ENCODE peak calls at places on chromosomes 11 and 22, in five cellular contexts. One of them, this sample, is unnamed.
A peak's percentile ranks its signal among the peaks of the same experiment; 100 is the strongest.

GRCh38 chr11:74592063-74592440 is 330 bp upstream of the POLD3 start:
- ATAC-seq in gastrocnemius medialis: peak; percentile 35
- ATAC-seq in body of pancreas: peak; percentile 58
- ATAC-seq in heart left ventricle: no peak
- ATAC-seq in IMR-90: peak; percentile 47
- ATAC-seq in this sample: peak; percentile 47

GRCh38 chr11:130061017-130061416 is 8.7 kb upstream of the APLP2 start:
- ATAC-seq in gastrocnemius medialis: no peak
- ATAC-seq in body of pancreas: no peak
- ATAC-seq in heart left ventricle: no peak
- ATAC-seq in IMR-90: no peak
- ATAC-seq in this sample: no peak

GRCh38 chr22:27474711-27475547 is 326.6 kb downstream of the MN1 start:
- ATAC-seq in gastrocnemius medialis: peak; percentile 28
- ATAC-seq in body of pancreas: peak; percentile 66
- ATAC-seq in heart left ventricle: no peak
- ATAC-seq in IMR-90: peak; percentile 88
- ATAC-seq in this sample: peak; percentile 76

GRCh38 chr11:47179655-47179991 is 2.9 kb upstream of the ARFGAP2 start:
- ATAC-seq in gastrocnemius medialis: no peak
- ATAC-seq in body of pancreas: no peak
- ATAC-seq in heart left ventricle: no peak
- ATAC-seq in IMR-90: no peak
- ATAC-seq in this sample: no peak

GRCh38 chr22:18157714-18158028 is 7.7 kb downstream of the USP18 start:
- ATAC-seq in gastrocnemius medialis: no peak
- ATAC-seq in body of pancreas: no peak
- ATAC-seq in heart left ventricle: no peak
- ATAC-seq in IMR-90: no peak
- ATAC-seq in this sample: no peak

GRCh38 chr22:25941365-25941960 is 199.5 kb downstream of the MYO18B start:
- ATAC-seq in gastrocnemius medialis: no peak
- ATAC-seq in body of pancreas: no peak
- ATAC-seq in heart left ventricle: no peak
- ATAC-seq in IMR-90: no peak
- ATAC-seq in this sample: no peak

GRCh38 chr11:102172127-102172848 is 62.0 kb downstream of the YAP1 start:
- ATAC-seq in gastrocnemius medialis: peak; percentile 22
- ATAC-seq in body of pancreas: peak; percentile 24
- ATAC-seq in heart left ventricle: no peak
- ATAC-seq in IMR-90: peak; percentile 58
- ATAC-seq in this sample: peak; percentile 48

GRCh38 chr22:36225333-36225922 is 13.9 kb downstream of the APOL2 start:
- ATAC-seq in gastrocnemius medialis: no peak
- ATAC-seq in body of pancreas: no peak
- ATAC-seq in heart left ventricle: no peak
- ATAC-seq in IMR-90: no peak
- ATAC-seq in this sample: no peak

GRCh38 chr11:102487214-102487613 is 34.6 kb upstream of the TMEM123 start:
- ATAC-seq in gastrocnemius medialis: no peak
- ATAC-seq in body of pancreas: no peak
- ATAC-seq in heart left ventricle: no peak
- ATAC-seq in IMR-90: no peak
- ATAC-seq in this sample: no peak

GRCh38 chr11:69044111-69045013 is 4.4 kb upstream of the TPCN2 start:
- ATAC-seq in gastrocnemius medialis: peak; percentile 32
- ATAC-seq in body of pancreas: peak; percentile 47
- ATAC-seq in heart left ventricle: peak; percentile 74
- ATAC-seq in IMR-90: peak; percentile 64
- ATAC-seq in this sample: peak; percentile 29

GRCh38 chr11:132022718-132023117 is 652.3 kb downstream of the NTM start:
- ATAC-seq in gastrocnemius medialis: no peak
- ATAC-seq in body of pancreas: no peak
- ATAC-seq in heart left ventricle: no peak
- ATAC-seq in IMR-90: peak; percentile 50
- ATAC-seq in this sample: no peak

GRCh38 chr11:92709329-92709728 is 260.1 kb upstream of the MTNR1B start:
- ATAC-seq in gastrocnemius medialis: no peak
- ATAC-seq in body of pancreas: no peak
- ATAC-seq in heart left ventricle: no peak
- ATAC-seq in IMR-90: no peak
- ATAC-seq in this sample: no peak

GRCh38 chr11:64921384-64921783 is 3.1 kb upstream of the PPP2R5B start:
- ATAC-seq in gastrocnemius medialis: no peak
- ATAC-seq in body of pancreas: no peak
- ATAC-seq in heart left ventricle: no peak
- ATAC-seq in IMR-90: no peak
- ATAC-seq in this sample: no peak

GRCh38 chr11:44133335-44133946 is 38.0 kb downstream of the EXT2 start:
- ATAC-seq in gastrocnemius medialis: peak; percentile 61
- ATAC-seq in body of pancreas: no peak
- ATAC-seq in heart left ventricle: no peak
- ATAC-seq in IMR-90: peak; percentile 75
- ATAC-seq in this sample: no peak

GRCh38 chr22:17884951-17885350 is 110.7 kb upstream of the BID start:
- ATAC-seq in gastrocnemius medialis: no peak
- ATAC-seq in body of pancreas: no peak
- ATAC-seq in heart left ventricle: no peak
- ATAC-seq in IMR-90: no peak
- ATAC-seq in this sample: no peak

GRCh38 chr11:59783632-59784090 is 26.9 kb downstream of the MRPL16 start:
- ATAC-seq in gastrocnemius medialis: no peak
- ATAC-seq in body of pancreas: no peak
- ATAC-seq in heart left ventricle: no peak
- ATAC-seq in IMR-90: no peak
- ATAC-seq in this sample: no peak

GRCh38 chr11:47139878-47140277 is 36.8 kb downstream of the ARFGAP2 start:
- ATAC-seq in gastrocnemius medialis: no peak
- ATAC-seq in body of pancreas: no peak
- ATAC-seq in heart left ventricle: no peak
- ATAC-seq in IMR-90: no peak
- ATAC-seq in this sample: no peak

GRCh38 chr22:27196483-27196882 is 539.1 kb downstream of the MIAT start:
- ATAC-seq in gastrocnemius medialis: no peak
- ATAC-seq in body of pancreas: no peak
- ATAC-seq in heart left ventricle: no peak
- ATAC-seq in IMR-90: no peak
- ATAC-seq in this sample: no peak

GRCh38 chr22:26558246-26558895 is 31.6 kb downstream of the TPST2 start:
- ATAC-seq in gastrocnemius medialis: no peak
- ATAC-seq in body of pancreas: peak; percentile 47
- ATAC-seq in heart left ventricle: no peak
- ATAC-seq in IMR-90: peak; percentile 68
- ATAC-seq in this sample: no peak

GRCh38 chr22:24485608-24486007 is 9.5 kb upstream of the UPB1 start:
- ATAC-seq in gastrocnemius medialis: peak; percentile 44
- ATAC-seq in body of pancreas: no peak
- ATAC-seq in heart left ventricle: no peak
- ATAC-seq in IMR-90: no peak
- ATAC-seq in this sample: no peak

GRCh38 chr22:35961480-35961902 is 67.1 kb downstream of the RBFOX2 start:
- ATAC-seq in gastrocnemius medialis: peak; percentile 77
- ATAC-seq in body of pancreas: peak; percentile 81
- ATAC-seq in heart left ventricle: peak; percentile 89
- ATAC-seq in IMR-90: peak; percentile 96
- ATAC-seq in this sample: peak; percentile 90

GRCh38 chr22:42683599-42684283 is 34.5 kb upstream of the CYB5R3 start:
- ATAC-seq in gastrocnemius medialis: no peak
- ATAC-seq in body of pancreas: peak; percentile 4
- ATAC-seq in heart left ventricle: peak; percentile 34
- ATAC-seq in IMR-90: no peak
- ATAC-seq in this sample: peak; percentile 47

GRCh38 chr11:134584001-134584561 is 172.0 kb upstream of the B3GAT1 start:
- ATAC-seq in gastrocnemius medialis: no peak
- ATAC-seq in body of pancreas: no peak
- ATAC-seq in heart left ventricle: no peak
- ATAC-seq in IMR-90: no peak
- ATAC-seq in this sample: no peak
- H3K4me1 ChIP-seq in gastrocnemius medialis: no peaks in the 10 kb centered on the region
- H3K4me1 ChIP-seq in body of pancreas: no peaks in the 10 kb centered on the region
- H3K4me1 ChIP-seq in heart left ventricle: peaks cover 13% of the 10 kb centered on the region
- H3K4me1 ChIP-seq in IMR-90: no peaks in the 10 kb centered on the region
- H3K4me1 ChIP-seq in this sample: no peaks in the 10 kb centered on the region

GRCh38 chr11:111395081-111395480 is 16.0 kb upstream of the POU2AF1 start:
- ATAC-seq in gastrocnemius medialis: no peak
- ATAC-seq in body of pancreas: peak; percentile 63
- ATAC-seq in heart left ventricle: no peak
- ATAC-seq in IMR-90: no peak
- ATAC-seq in this sample: no peak

GRCh38 chr11:111391328-111392124 is 12.5 kb upstream of the POU2AF1 start:
- ATAC-seq in gastrocnemius medialis: peak; percentile 94
- ATAC-seq in body of pancreas: no peak
- ATAC-seq in heart left ventricle: no peak
- ATAC-seq in IMR-90: no peak
- ATAC-seq in this sample: no peak

GRCh38 chr11:111393096-111393495 is 14.0 kb upstream of the POU2AF1 start:
- ATAC-seq in gastrocnemius medialis: no peak
- ATAC-seq in body of pancreas: no peak
- ATAC-seq in heart left ventricle: no peak
- ATAC-seq in IMR-90: no peak
- ATAC-seq in this sample: no peak

GRCh38 chr11:111393585-111393984 is 14.5 kb upstream of the POU2AF1 start:
- ATAC-seq in gastrocnemius medialis: no peak
- ATAC-seq in body of pancreas: no peak
- ATAC-seq in heart left ventricle: no peak
- ATAC-seq in IMR-90: no peak
- ATAC-seq in this sample: no peak

GRCh38 chr11:111392552-111392951 is 13.5 kb upstream of the POU2AF1 start:
- ATAC-seq in gastrocnemius medialis: no peak
- ATAC-seq in body of pancreas: no peak
- ATAC-seq in heart left ventricle: no peak
- ATAC-seq in IMR-90: no peak
- ATAC-seq in this sample: no peak
- H3K27me3 ChIP-seq in gastrocnemius medialis: no peaks in the 10 kb centered on the region
- H3K27me3 ChIP-seq in body of pancreas: no peaks in the 10 kb centered on the region
- H3K27me3 ChIP-seq in heart left ventricle: no peaks in the 10 kb centered on the region
- H3K27me3 ChIP-seq in IMR-90: peaks cover 45% of the 10 kb centered on the region
- H3K27me3 ChIP-seq in this sample: no peaks in the 10 kb centered on the region

GRCh38 chr11:10349806-10350205 is 44.9 kb downstream of the ADM start:
- ATAC-seq in gastrocnemius medialis: no peak
- ATAC-seq in body of pancreas: no peak
- ATAC-seq in heart left ventricle: no peak
- ATAC-seq in IMR-90: no peak
- ATAC-seq in this sample: no peak

GRCh38 chr11:10351435-10351767 is 46.5 kb downstream of the ADM start:
- ATAC-seq in gastrocnemius medialis: no peak
- ATAC-seq in body of pancreas: peak; percentile 54
- ATAC-seq in heart left ventricle: no peak
- ATAC-seq in IMR-90: no peak
- ATAC-seq in this sample: no peak

GRCh38 chr11:10350341-10350740 is 45.5 kb downstream of the ADM start:
- ATAC-seq in gastrocnemius medialis: no peak
- ATAC-seq in body of pancreas: no peak
- ATAC-seq in heart left ventricle: no peak
- ATAC-seq in IMR-90: peak; percentile 63
- ATAC-seq in this sample: no peak

GRCh38 chr11:10352911-10353550 is 48.2 kb downstream of the ADM start:
- ATAC-seq in gastrocnemius medialis: no peak
- ATAC-seq in body of pancreas: no peak
- ATAC-seq in heart left ventricle: no peak
- ATAC-seq in IMR-90: no peak
- ATAC-seq in this sample: no peak

GRCh38 chr11:10351768-10352641 is 47.1 kb downstream of the ADM start:
- ATAC-seq in gastrocnemius medialis: peak; percentile 81
- ATAC-seq in body of pancreas: peak; percentile 95
- ATAC-seq in heart left ventricle: peak; percentile 95
- ATAC-seq in IMR-90: peak; percentile 87
- ATAC-seq in this sample: peak; percentile 89
- TF ChIP-seq POLR2A in gastrocnemius medialis: no peak
- TF ChIP-seq POLR2A in body of pancreas: peak; percentile 38
- TF ChIP-seq POLR2A in heart left ventricle: no peak
- TF ChIP-seq POLR2A in IMR-90: no peak
- TF ChIP-seq POLR2A in this sample: no peak

GRCh38 chr11:33324211-33324985 is 67.2 kb downstream of the HIPK3 start:
- ATAC-seq in gastrocnemius medialis: peak; percentile 53
- ATAC-seq in body of pancreas: no peak
- ATAC-seq in heart left ventricle: no peak
- ATAC-seq in IMR-90: peak; percentile 12
- ATAC-seq in this sample: no peak
- H3K4me1 ChIP-seq in gastrocnemius medialis: peaks cover 76% of the 10 kb centered on the region
- H3K4me1 ChIP-seq in body of pancreas: peaks cover 35% of the 10 kb centered on the region
- H3K4me1 ChIP-seq in heart left ventricle: peaks cover 97% of the 10 kb centered on the region
- H3K4me1 ChIP-seq in IMR-90: peaks cover 14% of the 10 kb centered on the region
- H3K4me1 ChIP-seq in this sample: peaks cover 27% of the 10 kb centered on the region

DNA sequence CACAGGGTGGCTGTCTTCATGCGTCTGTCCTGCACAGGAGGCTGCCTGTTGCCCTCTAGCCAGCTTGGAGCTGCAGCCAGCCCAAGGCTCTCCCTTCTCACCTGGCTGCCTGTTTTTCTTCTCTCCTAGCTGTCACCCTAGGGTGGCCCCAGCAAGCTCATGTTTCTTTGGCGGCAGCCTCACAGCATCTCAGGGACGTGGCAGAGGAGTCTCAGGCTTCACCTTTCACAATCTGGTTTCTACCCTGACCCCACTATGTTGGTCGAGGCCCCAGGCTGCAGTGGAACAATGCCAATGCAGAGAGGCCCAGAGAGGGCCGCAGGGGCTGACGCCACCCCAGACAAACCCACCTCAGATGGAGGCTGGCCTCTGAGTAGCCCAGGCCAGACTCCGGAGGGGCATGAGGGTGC is 2.5 kb upstream of the CLDN5 start:
- ATAC-seq in gastrocnemius medialis: no peak
- ATAC-seq in body of pancreas: no peak
- ATAC-seq in heart left ventricle: no peak
- ATAC-seq in IMR-90: no peak
- ATAC-seq in this sample: no peak
- H3K27me3 ChIP-seq in gastrocnemius medialis: peaks cover 26% of the 10 kb centered on the region
- H3K27me3 ChIP-seq in body of pancreas: no peaks in the 10 kb centered on the region
- H3K27me3 ChIP-seq in heart left ventricle: peaks cover 9% of the 10 kb centered on the region
- H3K27me3 ChIP-seq in IMR-90: peaks cover 19% of the 10 kb centered on the region
- H3K27me3 ChIP-seq in this sample: peaks cover 84% of the 10 kb centered on the region

GRCh38 chr11:72703281-72704008 is 29.2 kb upstream of the PDE2A start:
- ATAC-seq in gastrocnemius medialis: peak; percentile 32
- ATAC-seq in body of pancreas: peak; percentile 17
- ATAC-seq in heart left ventricle: peak; percentile 51
- ATAC-seq in IMR-90: peak; percentile 85
- ATAC-seq in this sample: peak; percentile 77

GRCh38 chr11:72702842-72703241 is 28.6 kb upstream of the PDE2A start:
- ATAC-seq in gastrocnemius medialis: no peak
- ATAC-seq in body of pancreas: no peak
- ATAC-seq in heart left ventricle: no peak
- ATAC-seq in IMR-90: no peak
- ATAC-seq in this sample: no peak

GRCh38 chr11:72702096-72702495 is 27.9 kb upstream of the PDE2A start:
- ATAC-seq in gastrocnemius medialis: no peak
- ATAC-seq in body of pancreas: no peak
- ATAC-seq in heart left ventricle: no peak
- ATAC-seq in IMR-90: no peak
- ATAC-seq in this sample: no peak

GRCh38 chr11:72700026-72700610 is 25.9 kb upstream of the PDE2A start:
- ATAC-seq in gastrocnemius medialis: peak; percentile 53
- ATAC-seq in body of pancreas: no peak
- ATAC-seq in heart left ventricle: no peak
- ATAC-seq in IMR-90: peak; percentile 21
- ATAC-seq in this sample: no peak

GRCh38 chr11:72701466-72701865 is 27.2 kb upstream of the PDE2A start:
- ATAC-seq in gastrocnemius medialis: no peak
- ATAC-seq in body of pancreas: no peak
- ATAC-seq in heart left ventricle: no peak
- ATAC-seq in IMR-90: no peak
- ATAC-seq in this sample: no peak
- TF ChIP-seq POLR2A in gastrocnemius medialis: no peak
- TF ChIP-seq POLR2A in body of pancreas: no peak
- TF ChIP-seq POLR2A in heart left ventricle: no peak
- TF ChIP-seq POLR2A in IMR-90: no peak
- TF ChIP-seq POLR2A in this sample: no peak

GRCh38 chr11:10377182-10377581 is 72.3 kb downstream of the ADM start:
- ATAC-seq in gastrocnemius medialis: no peak
- ATAC-seq in body of pancreas: no peak
- ATAC-seq in heart left ventricle: no peak
- ATAC-seq in IMR-90: no peak
- ATAC-seq in this sample: no peak
- H3K4me1 ChIP-seq in gastrocnemius medialis: peaks cover 42% of the 10 kb centered on the region
- H3K4me1 ChIP-seq in body of pancreas: peaks cover 13% of the 10 kb centered on the region
- H3K4me1 ChIP-seq in heart left ventricle: peaks cover 31% of the 10 kb centered on the region
- H3K4me1 ChIP-seq in IMR-90: peaks cover 27% of the 10 kb centered on the region
- H3K4me1 ChIP-seq in this sample: no peaks in the 10 kb centered on the region